ENCODE peak calls at places on chromosomes 11 and 22, in five cellular contexts. One of them, this sample, is unnamed.

GRCh38 chr11:125886997-125887372 is 483 bp upstream of the HYLS1 start:
- ATAC-seq in CD4-positive, alpha-beta T cell: peak
- ATAC-seq in HCT116: peak
- ATAC-seq in activated CD4-positive, CD25-positive, alpha-beta regulatory T cell treated with anti-CD3 and anti-CD28 coated beads, Interleukin-2, amount 50 U/mL, for 24 hours: peak
- ATAC-seq in right cardiac atrium: peak
- ATAC-seq in this sample: peak

GRCh38 chr11:25242928-25243327 is 746.1 kb downstream of the LUZP2 start:
- ATAC-seq in activated CD4-positive, CD25-positive, alpha-beta regulatory T cell treated with anti-CD3 and anti-CD28 coated beads, Interleukin-2, amount 50 U/mL, for 24 hours: no peak
- ATAC-seq in HCT116: no peak
- ATAC-seq in CD4-positive, alpha-beta T cell: no peak
- ATAC-seq in right cardiac atrium: no peak
- ATAC-seq in this sample: peak

GRCh38 chr11:46162700-46163099 is 41.4 kb upstream of the PHF21A start:
- ATAC-seq in HCT116: no peak
- ATAC-seq in CD4-positive, alpha-beta T cell: no peak
- ATAC-seq in right cardiac atrium: no peak
- ATAC-seq in activated CD4-positive, CD25-positive, alpha-beta regulatory T cell treated with anti-CD3 and anti-CD28 coated beads, Interleukin-2, amount 50 U/mL, for 24 hours: no peak
- ATAC-seq in this sample: no peak

GRCh38 chr11:61472868-61473267 is 35.7 kb upstream of the LRRC10B start:
- ATAC-seq in activated CD4-positive, CD25-positive, alpha-beta regulatory T cell treated with anti-CD3 and anti-CD28 coated beads, Interleukin-2, amount 50 U/mL, for 24 hours: no peak
- ATAC-seq in right cardiac atrium: peak
- ATAC-seq in HCT116: no peak
- ATAC-seq in CD4-positive, alpha-beta T cell: no peak
- ATAC-seq in this sample: no peak

GRCh38 chr11:71223671-71224660 is 28.4 kb downstream of the SHANK2 start:
- ATAC-seq in CD4-positive, alpha-beta T cell: no peak
- ATAC-seq in HCT116: no peak
- ATAC-seq in right cardiac atrium: no peak
- ATAC-seq in activated CD4-positive, CD25-positive, alpha-beta regulatory T cell treated with anti-CD3 and anti-CD28 coated beads, Interleukin-2, amount 50 U/mL, for 24 hours: no peak
- ATAC-seq in this sample: no peak

GRCh38 chr22:42791721-42792452 is 65.2 kb downstream of the ARFGAP3 start:
- ATAC-seq in CD4-positive, alpha-beta T cell: no peak
- ATAC-seq in activated CD4-positive, CD25-positive, alpha-beta regulatory T cell treated with anti-CD3 and anti-CD28 coated beads, Interleukin-2, amount 50 U/mL, for 24 hours: no peak
- ATAC-seq in HCT116: no peak
- ATAC-seq in right cardiac atrium: peak
- ATAC-seq in this sample: no peak

GRCh38 chr11:63491614-63492372 is 826 bp upstream of the PLAAT5 start:
- ATAC-seq in activated CD4-positive, CD25-positive, alpha-beta regulatory T cell treated with anti-CD3 and anti-CD28 coated beads, Interleukin-2, amount 50 U/mL, for 24 hours: peak
- ATAC-seq in HCT116: no peak
- ATAC-seq in right cardiac atrium: peak
- ATAC-seq in CD4-positive, alpha-beta T cell: peak
- ATAC-seq in this sample: no peak

GRCh38 chr11:94788396-94788795 is 20.2 kb downstream of the AMOTL1 start:
- ATAC-seq in HCT116: no peak
- ATAC-seq in activated CD4-positive, CD25-positive, alpha-beta regulatory T cell treated with anti-CD3 and anti-CD28 coated beads, Interleukin-2, amount 50 U/mL, for 24 hours: no peak
- ATAC-seq in right cardiac atrium: no peak
- ATAC-seq in CD4-positive, alpha-beta T cell: no peak
- ATAC-seq in this sample: no peak

GRCh38 chr11:62419560-62420342 is 918 bp downstream of the SCGB1A1 start:
- ATAC-seq in activated CD4-positive, CD25-positive, alpha-beta regulatory T cell treated with anti-CD3 and anti-CD28 coated beads, Interleukin-2, amount 50 U/mL, for 24 hours: no peak
- ATAC-seq in right cardiac atrium: no peak
- ATAC-seq in HCT116: no peak
- ATAC-seq in CD4-positive, alpha-beta T cell: no peak
- ATAC-seq in this sample: no peak

GRCh38 chr11:86046111-86046510 is 22.8 kb downstream of the PICALM start:
- ATAC-seq in HCT116: no peak
- ATAC-seq in right cardiac atrium: no peak
- ATAC-seq in activated CD4-positive, CD25-positive, alpha-beta regulatory T cell treated with anti-CD3 and anti-CD28 coated beads, Interleukin-2, amount 50 U/mL, for 24 hours: peak
- ATAC-seq in CD4-positive, alpha-beta T cell: no peak
- ATAC-seq in this sample: no peak

GRCh38 chr11:67160872-67161783 is 42.1 kb downstream of the KDM2A start:
- ATAC-seq in right cardiac atrium: no peak
- ATAC-seq in HCT116: peak
- ATAC-seq in activated CD4-positive, CD25-positive, alpha-beta regulatory T cell treated with anti-CD3 and anti-CD28 coated beads, Interleukin-2, amount 50 U/mL, for 24 hours: peak
- ATAC-seq in CD4-positive, alpha-beta T cell: peak
- ATAC-seq in this sample: no peak

GRCh38 chr11:102494216-102494615 is 36.3 kb downstream of the MMP7 start:
- ATAC-seq in CD4-positive, alpha-beta T cell: no peak
- ATAC-seq in activated CD4-positive, CD25-positive, alpha-beta regulatory T cell treated with anti-CD3 and anti-CD28 coated beads, Interleukin-2, amount 50 U/mL, for 24 hours: no peak
- ATAC-seq in right cardiac atrium: peak
- ATAC-seq in HCT116: peak
- ATAC-seq in this sample: peak

GRCh38 chr11:8775341-8776133 is 92.9 kb downstream of the RPL27A start:
- ATAC-seq in HCT116: no peak
- ATAC-seq in CD4-positive, alpha-beta T cell: no peak
- ATAC-seq in right cardiac atrium: no peak
- ATAC-seq in activated CD4-positive, CD25-positive, alpha-beta regulatory T cell treated with anti-CD3 and anti-CD28 coated beads, Interleukin-2, amount 50 U/mL, for 24 hours: no peak
- ATAC-seq in this sample: no peak

GRCh38 chr11:47923667-47924066 is 56.7 kb upstream of the PTPRJ start:
- ATAC-seq in activated CD4-positive, CD25-positive, alpha-beta regulatory T cell treated with anti-CD3 and anti-CD28 coated beads, Interleukin-2, amount 50 U/mL, for 24 hours: no peak
- ATAC-seq in HCT116: peak
- ATAC-seq in right cardiac atrium: peak
- ATAC-seq in CD4-positive, alpha-beta T cell: no peak
- ATAC-seq in this sample: no peak

GRCh38 chr11:19088791-19089190 is 28.2 kb upstream of the ZDHHC13 start:
- ATAC-seq in CD4-positive, alpha-beta T cell: no peak
- ATAC-seq in right cardiac atrium: no peak
- ATAC-seq in activated CD4-positive, CD25-positive, alpha-beta regulatory T cell treated with anti-CD3 and anti-CD28 coated beads, Interleukin-2, amount 50 U/mL, for 24 hours: no peak
- ATAC-seq in HCT116: no peak
- ATAC-seq in this sample: no peak

GRCh38 chr11:10294289-10294953 is 402 bp upstream of the SBF2 start:
- ATAC-seq in right cardiac atrium: peak
- ATAC-seq in activated CD4-positive, CD25-positive, alpha-beta regulatory T cell treated with anti-CD3 and anti-CD28 coated beads, Interleukin-2, amount 50 U/mL, for 24 hours: no peak
- ATAC-seq in CD4-positive, alpha-beta T cell: no peak
- ATAC-seq in HCT116: peak
- ATAC-seq in this sample: peak

GRCh38 chr11:78208257-78209165 is 19.8 kb downstream of the USP35 start:
- ATAC-seq in activated CD4-positive, CD25-positive, alpha-beta regulatory T cell treated with anti-CD3 and anti-CD28 coated beads, Interleukin-2, amount 50 U/mL, for 24 hours: no peak
- ATAC-seq in CD4-positive, alpha-beta T cell: no peak
- ATAC-seq in right cardiac atrium: peak
- ATAC-seq in HCT116: no peak
- ATAC-seq in this sample: no peak

GRCh38 chr11:125846188-125846587 is 13.1 kb downstream of the PATE4 start:
- ATAC-seq in HCT116: no peak
- ATAC-seq in right cardiac atrium: no peak
- ATAC-seq in CD4-positive, alpha-beta T cell: no peak
- ATAC-seq in activated CD4-positive, CD25-positive, alpha-beta regulatory T cell treated with anti-CD3 and anti-CD28 coated beads, Interleukin-2, amount 50 U/mL, for 24 hours: no peak
- ATAC-seq in this sample: no peak

GRCh38 chr11:13009921-13010736 is 1.0 kb downstream of the RASSF10 start:
- ATAC-seq in right cardiac atrium: peak
- ATAC-seq in CD4-positive, alpha-beta T cell: no peak
- ATAC-seq in HCT116: no peak
- ATAC-seq in activated CD4-positive, CD25-positive, alpha-beta regulatory T cell treated with anti-CD3 and anti-CD28 coated beads, Interleukin-2, amount 50 U/mL, for 24 hours: no peak
- ATAC-seq in this sample: peak

GRCh38 chr22:37165940-37166674 is 16.4 kb upstream of the IL2RB start:
- ATAC-seq in HCT116: peak
- ATAC-seq in activated CD4-positive, CD25-positive, alpha-beta regulatory T cell treated with anti-CD3 and anti-CD28 coated beads, Interleukin-2, amount 50 U/mL, for 24 hours: no peak
- ATAC-seq in CD4-positive, alpha-beta T cell: peak
- ATAC-seq in right cardiac atrium: peak
- ATAC-seq in this sample: no peak

GRCh38 chr22:20021196-20022181 is 579 bp downstream of the TANGO2 start:
- ATAC-seq in CD4-positive, alpha-beta T cell: no peak
- ATAC-seq in right cardiac atrium: peak
- ATAC-seq in activated CD4-positive, CD25-positive, alpha-beta regulatory T cell treated with anti-CD3 and anti-CD28 coated beads, Interleukin-2, amount 50 U/mL, for 24 hours: no peak
- ATAC-seq in HCT116: peak
- ATAC-seq in this sample: peak

GRCh38 chr11:88297320-88298263 is 39.9 kb downstream of the CTSC start:
- ATAC-seq in activated CD4-positive, CD25-positive, alpha-beta regulatory T cell treated with anti-CD3 and anti-CD28 coated beads, Interleukin-2, amount 50 U/mL, for 24 hours: no peak
- ATAC-seq in CD4-positive, alpha-beta T cell: no peak
- ATAC-seq in right cardiac atrium: peak
- ATAC-seq in HCT116: no peak
- ATAC-seq in this sample: no peak

GRCh38 chr11:128814856-128815705 is 52.0 kb downstream of the KCNJ1 start:
- ATAC-seq in HCT116: peak
- ATAC-seq in activated CD4-positive, CD25-positive, alpha-beta regulatory T cell treated with anti-CD3 and anti-CD28 coated beads, Interleukin-2, amount 50 U/mL, for 24 hours: no peak
- ATAC-seq in right cardiac atrium: peak
- ATAC-seq in CD4-positive, alpha-beta T cell: no peak
- ATAC-seq in this sample: no peak

GRCh38 chr11:58530236-58530635 is 22.3 kb upstream of the OR5B21 start:
- ATAC-seq in HCT116: no peak
- ATAC-seq in activated CD4-positive, CD25-positive, alpha-beta regulatory T cell treated with anti-CD3 and anti-CD28 coated beads, Interleukin-2, amount 50 U/mL, for 24 hours: no peak
- ATAC-seq in CD4-positive, alpha-beta T cell: peak
- ATAC-seq in right cardiac atrium: no peak
- ATAC-seq in this sample: no peak

GRCh38 chr11:60193687-60194433 is 11.0 kb upstream of the MS4A6A start:
- ATAC-seq in activated CD4-positive, CD25-positive, alpha-beta regulatory T cell treated with anti-CD3 and anti-CD28 coated beads, Interleukin-2, amount 50 U/mL, for 24 hours: peak
- ATAC-seq in CD4-positive, alpha-beta T cell: peak
- ATAC-seq in right cardiac atrium: peak
- ATAC-seq in HCT116: peak
- ATAC-seq in this sample: peak

GRCh38 chr22:38110008-38110862 is at the start of gene BAIAP2L2:
- ATAC-seq in HCT116: no peak
- ATAC-seq in CD4-positive, alpha-beta T cell: no peak
- ATAC-seq in activated CD4-positive, CD25-positive, alpha-beta regulatory T cell treated with anti-CD3 and anti-CD28 coated beads, Interleukin-2, amount 50 U/mL, for 24 hours: no peak
- ATAC-seq in right cardiac atrium: no peak
- ATAC-seq in this sample: peak

GRCh38 chr11:96267490-96268010 is 75.4 kb downstream of the MAML2 start:
- ATAC-seq in HCT116: no peak
- ATAC-seq in activated CD4-positive, CD25-positive, alpha-beta regulatory T cell treated with anti-CD3 and anti-CD28 coated beads, Interleukin-2, amount 50 U/mL, for 24 hours: peak
- ATAC-seq in CD4-positive, alpha-beta T cell: peak
- ATAC-seq in right cardiac atrium: no peak
- ATAC-seq in this sample: peak

GRCh38 chr22:30167734-30168133 is 78.8 kb downstream of the LIF start:
- ATAC-seq in activated CD4-positive, CD25-positive, alpha-beta regulatory T cell treated with anti-CD3 and anti-CD28 coated beads, Interleukin-2, amount 50 U/mL, for 24 hours: peak
- ATAC-seq in CD4-positive, alpha-beta T cell: no peak
- ATAC-seq in HCT116: no peak
- ATAC-seq in right cardiac atrium: no peak
- ATAC-seq in this sample: no peak

GRCh38 chr22:43000441-43001175 is 14.3 kb downstream of the PACSIN2 start:
- ATAC-seq in CD4-positive, alpha-beta T cell: no peak
- ATAC-seq in right cardiac atrium: no peak
- ATAC-seq in HCT116: no peak
- ATAC-seq in activated CD4-positive, CD25-positive, alpha-beta regulatory T cell treated with anti-CD3 and anti-CD28 coated beads, Interleukin-2, amount 50 U/mL, for 24 hours: peak
- ATAC-seq in this sample: no peak

GRCh38 chr11:86261328-86261727 is 16.8 kb downstream of the EED start:
- ATAC-seq in right cardiac atrium: no peak
- ATAC-seq in activated CD4-positive, CD25-positive, alpha-beta regulatory T cell treated with anti-CD3 and anti-CD28 coated beads, Interleukin-2, amount 50 U/mL, for 24 hours: no peak
- ATAC-seq in HCT116: peak
- ATAC-seq in CD4-positive, alpha-beta T cell: no peak
- ATAC-seq in this sample: no peak

GRCh38 chr11:9765320-9766101 is 101.6 kb downstream of the SWAP70 start:
- ATAC-seq in activated CD4-positive, CD25-positive, alpha-beta regulatory T cell treated with anti-CD3 and anti-CD28 coated beads, Interleukin-2, amount 50 U/mL, for 24 hours: no peak
- ATAC-seq in HCT116: no peak
- ATAC-seq in CD4-positive, alpha-beta T cell: no peak
- ATAC-seq in right cardiac atrium: peak
- ATAC-seq in this sample: no peak

GRCh38 chr22:32103648-32104326 is 55.3 kb downstream of the C22orf42 start:
- ATAC-seq in HCT116: no peak
- ATAC-seq in activated CD4-positive, CD25-positive, alpha-beta regulatory T cell treated with anti-CD3 and anti-CD28 coated beads, Interleukin-2, amount 50 U/mL, for 24 hours: no peak
- ATAC-seq in right cardiac atrium: no peak
- ATAC-seq in CD4-positive, alpha-beta T cell: no peak
- ATAC-seq in this sample: no peak